ENCODE peak calls at places on chromosome 2, in ten cellular contexts. One of them, this sample, is unnamed.

GRCh38 chr2:85611217-85611704 is 605 bp downstream of the C2orf68 start:
- DNase-seq in spleen: no peak
- DNase-seq in lower lobe of right lung: no peak
- DNase-seq in body of pancreas: no peak
- DNase-seq in PC-3: no peak
- DNase-seq in upper lobe of right lung: no peak
- DNase-seq in mucosa of descending colon: no peak
- DNase-seq in esophagus squamous epithelium: no peak
- DNase-seq in astrocyte: no peak
- DNase-seq in heart left ventricle: no peak
- DNase-seq in this sample: no peak

GRCh38 chr2:203547356-203547755 is 12.3 kb upstream of the RAPH1 start:
- DNase-seq in astrocyte: no peak
- DNase-seq in mucosa of descending colon: no peak
- DNase-seq in heart left ventricle: no peak
- DNase-seq in upper lobe of right lung: no peak
- DNase-seq in PC-3: no peak
- DNase-seq in body of pancreas: no peak
- DNase-seq in esophagus squamous epithelium: no peak
- DNase-seq in lower lobe of right lung: no peak
- DNase-seq in spleen: no peak
- DNase-seq in this sample: no peak

GRCh38 chr2:126788113-126788512 is 110.6 kb upstream of the TEX51 start:
- DNase-seq in esophagus squamous epithelium: no peak
- DNase-seq in lower lobe of right lung: no peak
- DNase-seq in heart left ventricle: no peak
- DNase-seq in astrocyte: no peak
- DNase-seq in PC-3: no peak
- DNase-seq in upper lobe of right lung: peak; percentile 25
- DNase-seq in mucosa of descending colon: no peak
- DNase-seq in spleen: peak; percentile 51
- DNase-seq in body of pancreas: no peak
- DNase-seq in this sample: no peak

GRCh38 chr2:156057647-156058046 is 274.9 kb downstream of the NR4A2 start:
- DNase-seq in lower lobe of right lung: no peak
- DNase-seq in astrocyte: no peak
- DNase-seq in esophagus squamous epithelium: no peak
- DNase-seq in body of pancreas: no peak
- DNase-seq in heart left ventricle: no peak
- DNase-seq in upper lobe of right lung: no peak
- DNase-seq in mucosa of descending colon: no peak
- DNase-seq in spleen: no peak
- DNase-seq in PC-3: peak; percentile 93
- DNase-seq in this sample: no peak

GRCh38 chr2:220512419-220512818 is 885.0 kb downstream of the SLC4A3 start:
- DNase-seq in lower lobe of right lung: no peak
- DNase-seq in astrocyte: peak; percentile 78
- DNase-seq in spleen: no peak
- DNase-seq in PC-3: peak; percentile 74
- DNase-seq in esophagus squamous epithelium: no peak
- DNase-seq in body of pancreas: no peak
- DNase-seq in heart left ventricle: no peak
- DNase-seq in upper lobe of right lung: no peak
- DNase-seq in mucosa of descending colon: no peak
- DNase-seq in this sample: peak; percentile 42

GRCh38 chr2:127721311-127721977 is 20.1 kb downstream of the SFT2D3 start:
- DNase-seq in lower lobe of right lung: no peak
- DNase-seq in body of pancreas: no peak
- DNase-seq in spleen: no peak
- DNase-seq in heart left ventricle: no peak
- DNase-seq in astrocyte: peak; percentile 61
- DNase-seq in esophagus squamous epithelium: no peak
- DNase-seq in mucosa of descending colon: no peak
- DNase-seq in PC-3: peak; percentile 53
- DNase-seq in upper lobe of right lung: no peak
- DNase-seq in this sample: peak; percentile 58

GRCh38 chr2:12074126-12074883 is 327.9 kb downstream of the LPIN1 start:
- DNase-seq in lower lobe of right lung: no peak
- DNase-seq in astrocyte: no peak
- DNase-seq in PC-3: no peak
- DNase-seq in heart left ventricle: no peak
- DNase-seq in spleen: no peak
- DNase-seq in upper lobe of right lung: no peak
- DNase-seq in mucosa of descending colon: no peak
- DNase-seq in esophagus squamous epithelium: no peak
- DNase-seq in body of pancreas: no peak
- DNase-seq in this sample: no peak

GRCh38 chr2:10343658-10344057 is 41.0 kb downstream of the HPCAL1 start:
- DNase-seq in body of pancreas: no peak
- DNase-seq in lower lobe of right lung: peak; percentile 25
- DNase-seq in esophagus squamous epithelium: no peak
- DNase-seq in mucosa of descending colon: no peak
- DNase-seq in heart left ventricle: no peak
- DNase-seq in astrocyte: no peak
- DNase-seq in PC-3: no peak
- DNase-seq in spleen: peak; percentile 41
- DNase-seq in upper lobe of right lung: no peak
- DNase-seq in this sample: no peak

GRCh38 chr2:112782234-112782799 is 2.0 kb downstream of the IL1A start:
- DNase-seq in heart left ventricle: no peak
- DNase-seq in upper lobe of right lung: no peak
- DNase-seq in lower lobe of right lung: no peak
- DNase-seq in astrocyte: no peak
- DNase-seq in mucosa of descending colon: no peak
- DNase-seq in PC-3: no peak
- DNase-seq in body of pancreas: no peak
- DNase-seq in esophagus squamous epithelium: no peak
- DNase-seq in spleen: no peak
- DNase-seq in this sample: no peak
- H3K4me3 ChIP-seq in heart left ventricle: no peak overlapping the region
- H3K4me3 ChIP-seq in upper lobe of right lung: no peak overlapping the region
- H3K4me3 ChIP-seq in lower lobe of right lung: no peak overlapping the region
- H3K4me3 ChIP-seq in astrocyte: no peak overlapping the region
- H3K4me3 ChIP-seq in mucosa of descending colon: no peak overlapping the region
- H3K4me3 ChIP-seq in PC-3: no peak overlapping the region
- H3K4me3 ChIP-seq in body of pancreas: no peak overlapping the region
- H3K4me3 ChIP-seq in esophagus squamous epithelium: no peak overlapping the region
- H3K4me3 ChIP-seq in spleen: no peak overlapping the region
- H3K4me3 ChIP-seq in this sample: no peak overlapping the region

DNA sequence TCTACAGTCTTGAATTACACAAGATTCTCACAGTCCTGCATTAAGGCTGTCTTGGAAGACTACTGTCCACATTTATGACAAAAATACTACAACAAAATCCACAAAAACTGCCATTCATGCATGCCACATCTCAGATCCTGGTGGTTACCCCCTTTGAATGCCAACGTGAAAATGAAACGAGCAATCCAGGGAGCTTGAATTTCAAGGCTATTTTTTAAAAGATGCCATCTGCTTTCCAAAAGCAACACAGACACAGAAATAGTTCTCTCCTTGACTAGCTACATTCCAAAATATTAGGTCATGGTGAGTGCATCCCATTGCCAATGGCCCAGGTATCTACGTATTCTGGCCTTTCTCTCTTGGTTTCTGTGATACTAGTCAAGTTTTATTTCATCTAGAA is 36.3 kb downstream of the IRS1 start:
- DNase-seq in lower lobe of right lung: no peak
- DNase-seq in heart left ventricle: no peak
- DNase-seq in esophagus squamous epithelium: no peak
- DNase-seq in spleen: no peak
- DNase-seq in astrocyte: peak; percentile 73
- DNase-seq in body of pancreas: no peak
- DNase-seq in upper lobe of right lung: no peak
- DNase-seq in mucosa of descending colon: no peak
- DNase-seq in PC-3: no peak
- DNase-seq in this sample: no peak
- H3K4me1 ChIP-seq in lower lobe of right lung: peaks cover 8% of the 10 kb centered on the region
- H3K4me1 ChIP-seq in heart left ventricle: peaks cover 29% of the 10 kb centered on the region
- H3K4me1 ChIP-seq in esophagus squamous epithelium: no peaks in the 10 kb centered on the region
- H3K4me1 ChIP-seq in spleen: peaks cover 23% of the 10 kb centered on the region
- H3K4me1 ChIP-seq in astrocyte: peaks cover 36% of the 10 kb centered on the region
- H3K4me1 ChIP-seq in body of pancreas: peaks cover 26% of the 10 kb centered on the region
- H3K4me1 ChIP-seq in upper lobe of right lung: peaks cover 3% of the 10 kb centered on the region
- H3K4me1 ChIP-seq in mucosa of descending colon: no peaks in the 10 kb centered on the region
- H3K4me1 ChIP-seq in PC-3: peaks cover 29% of the 10 kb centered on the region
- H3K4me1 ChIP-seq in this sample: peaks cover 5% of the 10 kb centered on the region

GRCh38 chr2:61911510-61911909 is 6.0 kb downstream of the COMMD1 start:
- DNase-seq in upper lobe of right lung: no peak
- DNase-seq in PC-3: no peak
- DNase-seq in heart left ventricle: no peak
- DNase-seq in body of pancreas: no peak
- DNase-seq in spleen: no peak
- DNase-seq in mucosa of descending colon: no peak
- DNase-seq in astrocyte: no peak
- DNase-seq in esophagus squamous epithelium: no peak
- DNase-seq in lower lobe of right lung: no peak
- DNase-seq in this sample: no peak
- TF ChIP-seq CTCF in upper lobe of right lung: no peak
- TF ChIP-seq CTCF in PC-3: peak; percentile 36
- TF ChIP-seq CTCF in heart left ventricle: peak; percentile 18
- TF ChIP-seq CTCF in body of pancreas: no peak
- TF ChIP-seq CTCF in spleen: no peak
- TF ChIP-seq CTCF in mucosa of descending colon: no peak
- TF ChIP-seq CTCF in astrocyte: no peak
- TF ChIP-seq CTCF in esophagus squamous epithelium: no peak
- TF ChIP-seq CTCF in lower lobe of right lung: no peak
- TF ChIP-seq CTCF in this sample: no peak

GRCh38 chr2:70123829-70124117 is 36.5 kb downstream of the PCBP1 start:
- DNase-seq in mucosa of descending colon: no peak
- DNase-seq in heart left ventricle: no peak
- DNase-seq in lower lobe of right lung: no peak
- DNase-seq in spleen: no peak
- DNase-seq in esophagus squamous epithelium: no peak
- DNase-seq in upper lobe of right lung: no peak
- DNase-seq in PC-3: no peak
- DNase-seq in astrocyte: no peak
- DNase-seq in body of pancreas: no peak
- DNase-seq in this sample: no peak
- H3K4me3 ChIP-seq in mucosa of descending colon: peak overlapping the region; percentile 17
- H3K4me3 ChIP-seq in heart left ventricle: peak overlapping the region; percentile 21
- H3K4me3 ChIP-seq in lower lobe of right lung: peak overlapping the region; percentile 65
- H3K4me3 ChIP-seq in spleen: peak overlapping the region; percentile 46
- H3K4me3 ChIP-seq in esophagus squamous epithelium: peak overlapping the region; percentile 68
- H3K4me3 ChIP-seq in upper lobe of right lung: peak overlapping the region; percentile 66
- H3K4me3 ChIP-seq in PC-3: peak overlapping the region; percentile 78
- H3K4me3 ChIP-seq in astrocyte: no peak overlapping the region
- H3K4me3 ChIP-seq in body of pancreas: peak overlapping the region; percentile 34
- H3K4me3 ChIP-seq in this sample: peak overlapping the region; percentile 95

DNA sequence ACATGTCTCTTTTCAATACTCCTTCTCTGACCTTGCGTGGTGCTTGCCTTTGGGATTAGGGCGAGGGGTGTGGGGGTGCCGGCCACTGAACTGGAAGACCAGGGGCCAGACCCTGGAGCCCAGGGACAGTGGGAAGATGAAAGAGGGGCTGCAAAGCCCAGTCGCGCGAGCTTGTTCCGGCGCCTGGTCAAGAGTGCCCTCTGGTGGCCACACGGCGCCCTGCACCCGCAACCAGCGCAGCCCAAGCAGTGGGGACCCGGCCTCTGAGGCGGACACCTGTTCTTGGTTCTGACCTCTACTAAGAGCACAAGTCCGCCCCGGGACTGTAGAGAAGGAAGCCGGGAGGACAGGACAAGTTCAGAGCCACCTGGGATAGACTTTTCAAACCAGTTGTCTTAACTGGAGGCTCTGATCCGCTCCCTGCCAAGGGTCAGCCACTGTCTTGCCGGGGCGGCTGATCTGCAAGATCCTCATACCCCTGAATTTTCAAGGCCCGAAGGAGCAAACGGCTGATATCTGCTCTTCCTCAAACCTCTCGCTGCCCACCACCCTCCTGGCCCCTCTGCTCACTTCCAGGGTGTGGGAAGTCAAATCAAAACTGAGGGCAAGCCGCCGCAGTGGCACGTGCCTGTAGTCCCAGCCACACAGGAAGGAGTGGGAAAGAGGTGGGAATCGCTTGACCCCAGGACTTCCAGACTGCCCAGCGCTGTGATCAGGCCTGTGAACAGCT is 14.9 kb upstream of the MSH6 start:
- DNase-seq in mucosa of descending colon: peak; percentile 76
- DNase-seq in PC-3: peak; percentile 66
- DNase-seq in heart left ventricle: peak; percentile 86
- DNase-seq in body of pancreas: peak; percentile 75
- DNase-seq in astrocyte: no peak
- DNase-seq in upper lobe of right lung: peak; percentile 83
- DNase-seq in esophagus squamous epithelium: no peak
- DNase-seq in lower lobe of right lung: peak; percentile 82
- DNase-seq in spleen: peak; percentile 95
- DNase-seq in this sample: no peak
- H3K4me1 ChIP-seq in mucosa of descending colon: no peaks in the 10 kb centered on the region
- H3K4me1 ChIP-seq in PC-3: no peaks in the 10 kb centered on the region
- H3K4me1 ChIP-seq in heart left ventricle: no peaks in the 10 kb centered on the region
- H3K4me1 ChIP-seq in body of pancreas: peaks cover 4% of the 10 kb centered on the region
- H3K4me1 ChIP-seq in astrocyte: no peaks in the 10 kb centered on the region
- H3K4me1 ChIP-seq in upper lobe of right lung: peaks cover 3% of the 10 kb centered on the region
- H3K4me1 ChIP-seq in esophagus squamous epithelium: no peaks in the 10 kb centered on the region
- H3K4me1 ChIP-seq in lower lobe of right lung: no peaks in the 10 kb centered on the region
- H3K4me1 ChIP-seq in spleen: peaks cover 8% of the 10 kb centered on the region
- H3K4me1 ChIP-seq in this sample: peaks cover 4% of the 10 kb centered on the region

GRCh38 chr2:65033178-65033577 is 23.0 kb upstream of the CEP68 start:
- DNase-seq in spleen: no peak
- DNase-seq in esophagus squamous epithelium: no peak
- DNase-seq in lower lobe of right lung: no peak
- DNase-seq in astrocyte: no peak
- DNase-seq in mucosa of descending colon: no peak
- DNase-seq in PC-3: peak; percentile 39
- DNase-seq in upper lobe of right lung: no peak
- DNase-seq in heart left ventricle: no peak
- DNase-seq in body of pancreas: no peak
- DNase-seq in this sample: no peak
- TF ChIP-seq CTCF in spleen: peak; percentile 16
- TF ChIP-seq CTCF in esophagus squamous epithelium: no peak
- TF ChIP-seq CTCF in lower lobe of right lung: no peak
- TF ChIP-seq CTCF in astrocyte: no peak
- TF ChIP-seq CTCF in mucosa of descending colon: no peak
- TF ChIP-seq CTCF in PC-3: peak; percentile 49
- TF ChIP-seq CTCF in upper lobe of right lung: peak; percentile 14
- TF ChIP-seq CTCF in heart left ventricle: no peak
- TF ChIP-seq CTCF in body of pancreas: no peak
- TF ChIP-seq CTCF in this sample: no peak

This sample was measured in PC-9.